ENCODE peak calls at places on chromosomes 13 and 19, in seven cellular contexts. One of them, this sample, is unnamed.
A peak's percentile ranks its signal among the peaks of the same experiment; 100 is the strongest.

GRCh38 chr13:77300176-77301141 is 26.4 kb downstream of the MYCBP2 start:
- DNase-seq in trophoblast cell: peak; percentile 46
- DNase-seq in neuronal stem cell: no peak
- DNase-seq in H1: no peak
- DNase-seq in IMR-90: peak; percentile 86
- DNase-seq in H9: no peak
- DNase-seq in mesendoderm: peak; percentile 38
- DNase-seq in this sample: peak; percentile 84

GRCh38 chr19:45474191-45474940 is 6.6 kb downstream of the FOSB start:
- DNase-seq in trophoblast cell: peak; percentile 87
- DNase-seq in neuronal stem cell: no peak
- DNase-seq in H1: no peak
- DNase-seq in IMR-90: peak; percentile 25
- DNase-seq in H9: no peak
- DNase-seq in mesendoderm: no peak
- DNase-seq in this sample: peak; percentile 95

GRCh38 chr19:38917921-38918491 is 6.0 kb upstream of the CCER2 start:
- DNase-seq in trophoblast cell: peak; percentile 28
- DNase-seq in neuronal stem cell: no peak
- DNase-seq in H1: no peak
- DNase-seq in IMR-90: no peak
- DNase-seq in H9: no peak
- DNase-seq in mesendoderm: no peak
- DNase-seq in this sample: peak; percentile 18

GRCh38 chr13:44573071-44573470 is 3.1 kb downstream of the TSC22D1 start:
- DNase-seq in trophoblast cell: no peak
- DNase-seq in neuronal stem cell: no peak
- DNase-seq in H1: no peak
- DNase-seq in IMR-90: no peak
- DNase-seq in H9: peak; percentile 37
- DNase-seq in mesendoderm: peak; percentile 59
- DNase-seq in this sample: no peak

GRCh38 chr13:96817336-96817941 is 176.8 kb downstream of the OXGR1 start:
- DNase-seq in trophoblast cell: no peak
- DNase-seq in neuronal stem cell: peak; percentile 23
- DNase-seq in H1: no peak
- DNase-seq in IMR-90: peak; percentile 10
- DNase-seq in H9: no peak
- DNase-seq in mesendoderm: peak; percentile 55
- DNase-seq in this sample: peak; percentile 43

GRCh38 chr13:84137292-84137691 is 255.0 kb upstream of the SLITRK1 start:
- DNase-seq in trophoblast cell: no peak
- DNase-seq in neuronal stem cell: no peak
- DNase-seq in H1: no peak
- DNase-seq in IMR-90: no peak
- DNase-seq in H9: no peak
- DNase-seq in mesendoderm: no peak
- DNase-seq in this sample: peak; percentile 28

GRCh38 chr19:39710333-39710890 is 6.1 kb downstream of the LGALS14 start:
- DNase-seq in trophoblast cell: no peak
- DNase-seq in neuronal stem cell: no peak
- DNase-seq in H1: no peak
- DNase-seq in IMR-90: no peak
- DNase-seq in H9: no peak
- DNase-seq in mesendoderm: peak; percentile 3
- DNase-seq in this sample: no peak

GRCh38 chr19:566403-566802 is 6.0 kb upstream of the BSG start:
- DNase-seq in trophoblast cell: no peak
- DNase-seq in neuronal stem cell: no peak
- DNase-seq in H1: no peak
- DNase-seq in IMR-90: peak; percentile 31
- DNase-seq in H9: no peak
- DNase-seq in mesendoderm: peak; percentile 66
- DNase-seq in this sample: peak; percentile 99

GRCh38 chr13:45179428-45179827 is 21.4 kb downstream of the KCTD4 start:
- DNase-seq in trophoblast cell: no peak
- DNase-seq in neuronal stem cell: no peak
- DNase-seq in H1: no peak
- DNase-seq in IMR-90: peak; percentile 63
- DNase-seq in H9: no peak
- DNase-seq in mesendoderm: no peak
- DNase-seq in this sample: no peak

GRCh38 chr19:6041991-6042421 is 64.1 kb upstream of the RANBP3 start:
- DNase-seq in trophoblast cell: no peak
- DNase-seq in neuronal stem cell: no peak
- DNase-seq in H1: peak; percentile 35
- DNase-seq in IMR-90: no peak
- DNase-seq in H9: no peak
- DNase-seq in mesendoderm: no peak
- DNase-seq in this sample: no peak

GRCh38 chr19:3190470-3190770 is 4.7 kb downstream of the NCLN start:
- DNase-seq in trophoblast cell: no peak
- DNase-seq in neuronal stem cell: no peak
- DNase-seq in H1: no peak
- DNase-seq in IMR-90: no peak
- DNase-seq in H9: no peak
- DNase-seq in mesendoderm: no peak
- DNase-seq in this sample: no peak

GRCh38 chr13:53141336-53141735 is 112.7 kb downstream of the OLFM4 start:
- DNase-seq in trophoblast cell: no peak
- DNase-seq in neuronal stem cell: no peak
- DNase-seq in H1: no peak
- DNase-seq in IMR-90: no peak
- DNase-seq in H9: no peak
- DNase-seq in mesendoderm: no peak
- DNase-seq in this sample: no peak

GRCh38 chr19:45558399-45558878 is 26.2 kb downstream of the OPA3 start:
- DNase-seq in trophoblast cell: peak; percentile 54
- DNase-seq in neuronal stem cell: peak; percentile 36
- DNase-seq in H1: peak; percentile 79
- DNase-seq in IMR-90: peak; percentile 33
- DNase-seq in H9: peak; percentile 82
- DNase-seq in mesendoderm: peak; percentile 83
- DNase-seq in this sample: peak; percentile 54

GRCh38 chr13:96229356-96229755 is 139.4 kb downstream of the HS6ST3 start:
- DNase-seq in trophoblast cell: peak; percentile 14
- DNase-seq in neuronal stem cell: no peak
- DNase-seq in H1: no peak
- DNase-seq in IMR-90: no peak
- DNase-seq in H9: peak; percentile 43
- DNase-seq in mesendoderm: peak; percentile 86
- DNase-seq in this sample: peak; percentile 17

GRCh38 chr19:47028372-47028672 is 8.7 kb downstream of the NPAS1 start:
- DNase-seq in trophoblast cell: no peak
- DNase-seq in neuronal stem cell: no peak
- DNase-seq in H1: no peak
- DNase-seq in IMR-90: no peak
- DNase-seq in H9: peak; percentile 61
- DNase-seq in mesendoderm: no peak
- DNase-seq in this sample: no peak
- H4K8ac ChIP-seq in trophoblast cell: no peak overlapping the region
- H4K8ac ChIP-seq in neuronal stem cell: no peak overlapping the region
- H4K8ac ChIP-seq in H1: no peak overlapping the region
- H4K8ac ChIP-seq in IMR-90: no peak overlapping the region
- H4K8ac ChIP-seq in H9: no peak overlapping the region
- H4K8ac ChIP-seq in mesendoderm: no peak overlapping the region
- H4K8ac ChIP-seq in this sample: no peak overlapping the region

DNA sequence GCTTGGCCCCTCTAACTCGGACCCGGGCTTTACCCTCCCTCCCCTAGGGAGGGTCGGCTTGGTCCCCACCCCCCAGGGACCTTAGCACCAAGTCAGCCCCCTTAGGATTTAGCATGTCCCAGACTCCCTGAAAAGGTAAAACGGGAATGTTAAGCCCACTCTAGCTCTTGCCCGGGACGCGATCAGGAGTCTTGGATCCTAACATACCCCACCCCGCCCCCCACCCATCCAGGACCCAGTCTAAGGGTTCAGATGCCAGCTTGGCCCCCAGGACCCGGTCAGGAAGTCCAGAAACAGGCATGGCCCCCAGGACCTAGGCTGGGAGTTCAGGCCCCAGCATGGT is 437 bp downstream of the EPOR start:
- DNase-seq in trophoblast cell: no peak
- DNase-seq in neuronal stem cell: no peak
- DNase-seq in H1: no peak
- DNase-seq in IMR-90: no peak
- DNase-seq in H9: no peak
- DNase-seq in mesendoderm: peak; percentile 42
- DNase-seq in this sample: no peak
- H2BK120ac ChIP-seq in trophoblast cell: no peak overlapping the region
- H2BK120ac ChIP-seq in neuronal stem cell: no peak overlapping the region
- H2BK120ac ChIP-seq in H1: no peak overlapping the region
- H2BK120ac ChIP-seq in IMR-90: no peak overlapping the region
- H2BK120ac ChIP-seq in H9: no peak overlapping the region
- H2BK120ac ChIP-seq in mesendoderm: no peak overlapping the region
- H2BK120ac ChIP-seq in this sample: peak overlapping the region; percentile 77

GRCh38 chr13:21738636-21739035 is 67.8 kb downstream of the FGF9 start:
- DNase-seq in trophoblast cell: no peak
- DNase-seq in neuronal stem cell: no peak
- DNase-seq in H1: no peak
- DNase-seq in IMR-90: no peak
- DNase-seq in H9: no peak
- DNase-seq in mesendoderm: no peak
- DNase-seq in this sample: no peak

GRCh38 chr13:21744149-21744548 is 73.3 kb downstream of the FGF9 start:
- DNase-seq in trophoblast cell: peak; percentile 50
- DNase-seq in neuronal stem cell: no peak
- DNase-seq in H1: no peak
- DNase-seq in IMR-90: peak; percentile 37
- DNase-seq in H9: no peak
- DNase-seq in mesendoderm: no peak
- DNase-seq in this sample: no peak

GRCh38 chr13:21742041-21742440 is 71.2 kb downstream of the FGF9 start:
- DNase-seq in trophoblast cell: peak; percentile 8
- DNase-seq in neuronal stem cell: no peak
- DNase-seq in H1: no peak
- DNase-seq in IMR-90: no peak
- DNase-seq in H9: no peak
- DNase-seq in mesendoderm: peak; percentile 46
- DNase-seq in this sample: no peak

GRCh38 chr13:21739771-21740170 is 68.9 kb downstream of the FGF9 start:
- DNase-seq in trophoblast cell: peak; percentile 12
- DNase-seq in neuronal stem cell: no peak
- DNase-seq in H1: no peak
- DNase-seq in IMR-90: peak; percentile 11
- DNase-seq in H9: no peak
- DNase-seq in mesendoderm: no peak
- DNase-seq in this sample: no peak

DNA sequence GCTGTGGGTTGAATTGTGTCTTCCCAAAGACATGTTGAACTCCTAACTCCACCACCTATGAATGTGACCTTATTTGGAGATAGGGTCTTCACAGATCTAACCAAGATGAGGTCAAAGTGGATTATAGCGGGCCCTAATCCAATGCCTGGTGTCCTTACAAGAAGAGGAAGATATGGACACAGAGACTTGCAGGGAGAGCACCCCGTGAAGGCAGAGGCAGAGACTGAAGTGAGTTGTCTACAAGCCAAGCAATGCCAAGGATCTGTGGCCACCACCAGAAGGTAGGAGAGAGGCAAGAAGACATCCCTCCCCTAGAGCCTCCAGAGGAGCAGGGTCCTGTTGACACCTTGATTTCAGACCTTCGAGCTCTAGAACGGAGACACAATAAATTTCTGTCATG is 70.5 kb downstream of the FGF9 start:
- DNase-seq in trophoblast cell: no peak
- DNase-seq in neuronal stem cell: no peak
- DNase-seq in H1: no peak
- DNase-seq in IMR-90: no peak
- DNase-seq in H9: no peak
- DNase-seq in mesendoderm: no peak
- DNase-seq in this sample: no peak
- H3K27me3 ChIP-seq in trophoblast cell: no peaks in the 10 kb centered on the region
- H3K27me3 ChIP-seq in neuronal stem cell: no peaks in the 10 kb centered on the region
- H3K27me3 ChIP-seq in H1: no peaks in the 10 kb centered on the region
- H3K27me3 ChIP-seq in IMR-90: peaks cover 2% of the 10 kb centered on the region
- H3K27me3 ChIP-seq in H9: no peaks in the 10 kb centered on the region
- H3K27me3 ChIP-seq in mesendoderm: no peaks in the 10 kb centered on the region
- H3K27me3 ChIP-seq in this sample: peaks cover 2% of the 10 kb centered on the region

DNA sequence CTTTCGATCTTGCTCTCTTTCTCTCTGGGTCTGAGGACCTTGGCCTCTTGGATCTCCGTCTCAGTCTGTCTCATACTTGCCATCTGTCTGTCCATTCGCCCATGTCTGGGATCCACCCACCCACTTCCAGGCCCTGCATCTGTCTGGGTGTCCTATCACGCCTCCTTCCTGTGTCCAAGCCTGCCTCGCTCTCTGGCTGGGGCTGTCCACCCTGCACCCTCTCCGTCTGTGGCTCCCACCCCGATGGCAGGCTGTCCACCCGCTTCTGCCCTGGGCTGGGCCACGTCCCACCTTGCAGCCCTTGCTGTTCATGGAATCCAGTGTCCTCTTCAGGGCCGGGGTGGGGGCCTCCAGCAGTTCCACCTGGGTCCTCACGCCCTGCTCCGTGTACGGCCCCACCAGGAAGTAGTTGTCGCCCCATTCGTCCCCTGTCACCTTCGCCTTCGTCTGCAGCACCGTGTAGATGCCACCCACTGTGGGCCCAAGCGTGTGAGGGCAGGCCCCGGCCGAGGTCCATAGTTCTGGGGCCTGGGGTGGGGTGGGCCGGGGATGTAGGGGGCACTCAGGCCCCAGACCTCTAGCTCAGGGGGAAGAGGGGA is 2.0 kb downstream of the GYS1 start:
- DNase-seq in trophoblast cell: no peak
- DNase-seq in neuronal stem cell: no peak
- DNase-seq in H1: no peak
- DNase-seq in IMR-90: no peak
- DNase-seq in H9: no peak
- DNase-seq in mesendoderm: no peak
- DNase-seq in this sample: no peak
- H4K8ac ChIP-seq in trophoblast cell: no peak overlapping the region
- H4K8ac ChIP-seq in neuronal stem cell: no peak overlapping the region
- H4K8ac ChIP-seq in H1: no peak overlapping the region
- H4K8ac ChIP-seq in IMR-90: no peak overlapping the region
- H4K8ac ChIP-seq in H9: no peak overlapping the region
- H4K8ac ChIP-seq in mesendoderm: no peak overlapping the region
- H4K8ac ChIP-seq in this sample: peak overlapping the region; percentile 24

DNA sequence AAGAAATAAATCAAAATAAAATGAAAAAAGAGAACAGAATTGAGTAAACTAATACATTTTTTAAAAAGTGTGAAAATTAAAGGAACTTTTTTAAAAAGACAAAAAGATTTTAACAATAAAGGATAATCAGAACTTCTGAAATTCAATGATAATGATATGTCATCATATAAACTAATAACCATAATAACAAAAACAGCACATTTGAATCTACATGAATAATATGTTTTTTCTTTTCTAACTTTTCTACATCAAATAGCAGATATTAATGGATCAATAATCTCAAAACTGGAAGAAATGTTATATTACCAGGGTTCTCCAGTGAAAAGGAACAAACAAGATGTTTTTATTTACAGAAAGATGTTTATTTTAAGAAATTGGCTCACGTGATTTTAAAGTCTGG is 903.3 kb upstream of the MIR17HG start:
- DNase-seq in trophoblast cell: no peak
- DNase-seq in neuronal stem cell: no peak
- DNase-seq in H1: no peak
- DNase-seq in IMR-90: no peak
- DNase-seq in H9: no peak
- DNase-seq in mesendoderm: no peak
- DNase-seq in this sample: no peak
- H2BK120ac ChIP-seq in trophoblast cell: peak overlapping the region; percentile 88
- H2BK120ac ChIP-seq in neuronal stem cell: no peak overlapping the region
- H2BK120ac ChIP-seq in H1: no peak overlapping the region
- H2BK120ac ChIP-seq in IMR-90: peak overlapping the region; percentile 84
- H2BK120ac ChIP-seq in H9: no peak overlapping the region
- H2BK120ac ChIP-seq in mesendoderm: no peak overlapping the region
- H2BK120ac ChIP-seq in this sample: no peak overlapping the region

GRCh38 chr19:35764432-35765315 is 6.7 kb downstream of the PROSER3 start:
- DNase-seq in trophoblast cell: peak; percentile 77
- DNase-seq in neuronal stem cell: no peak
- DNase-seq in H1: no peak
- DNase-seq in IMR-90: no peak
- DNase-seq in H9: peak; percentile 19
- DNase-seq in mesendoderm: no peak
- DNase-seq in this sample: no peak
- H3K27me3 ChIP-seq in trophoblast cell: no peaks in the 10 kb centered on the region
- H3K27me3 ChIP-seq in neuronal stem cell: no peaks in the 10 kb centered on the region
- H3K27me3 ChIP-seq in H1: no peaks in the 10 kb centered on the region
- H3K27me3 ChIP-seq in IMR-90: no peaks in the 10 kb centered on the region
- H3K27me3 ChIP-seq in H9: no peaks in the 10 kb centered on the region
- H3K27me3 ChIP-seq in mesendoderm: no peaks in the 10 kb centered on the region
- H3K27me3 ChIP-seq in this sample: no peaks in the 10 kb centered on the region